ENCODE peak calls at places on chromosomes 4 and X, in six cellular contexts. One of them, this sample, is unnamed.

GRCh38 chr4:139934336-139934735 is 219.6 kb downstream of the MAML3 start:
- DNase-seq in A549: no peak
- DNase-seq in right lobe of liver: no peak
- DNase-seq in AG09309: no peak
- DNase-seq in cardiac fibroblast: no peak
- DNase-seq in OCI-LY7: no peak
- DNase-seq in this sample: no peak

GRCh38 chr4:19930742-19931141 is 321.0 kb upstream of the SLIT2 start:
- DNase-seq in A549: no peak
- DNase-seq in right lobe of liver: no peak
- DNase-seq in AG09309: no peak
- DNase-seq in cardiac fibroblast: no peak
- DNase-seq in OCI-LY7: no peak
- DNase-seq in this sample: no peak

GRCh38 chr4:76867880-76868655 is 29.9 kb downstream of the SOWAHB start:
- DNase-seq in A549: peak
- DNase-seq in right lobe of liver: peak
- DNase-seq in AG09309: no peak
- DNase-seq in cardiac fibroblast: no peak
- DNase-seq in OCI-LY7: no peak
- DNase-seq in this sample: no peak

GRCh38 chr4:21512351-21512750 is 436.2 kb downstream of the KCNIP4 start:
- DNase-seq in A549: peak
- DNase-seq in right lobe of liver: no peak
- DNase-seq in AG09309: peak
- DNase-seq in cardiac fibroblast: peak
- DNase-seq in OCI-LY7: peak
- DNase-seq in this sample: no peak

GRCh38 chr4:110289601-110290100 is 91.2 kb upstream of the ELOVL6 start:
- DNase-seq in A549: no peak
- DNase-seq in right lobe of liver: no peak
- DNase-seq in AG09309: no peak
- DNase-seq in cardiac fibroblast: no peak
- DNase-seq in OCI-LY7: no peak
- DNase-seq in this sample: no peak

GRCh38 chrX:19810809-19811208 is 76.6 kb downstream of the SH3KBP1 start:
- DNase-seq in A549: no peak
- DNase-seq in right lobe of liver: no peak
- DNase-seq in AG09309: no peak
- DNase-seq in cardiac fibroblast: peak
- DNase-seq in OCI-LY7: no peak
- DNase-seq in this sample: no peak

GRCh38 chr4:113540859-113541258 is 220.7 kb downstream of the CAMK2D start:
- DNase-seq in A549: no peak
- DNase-seq in right lobe of liver: no peak
- DNase-seq in AG09309: no peak
- DNase-seq in cardiac fibroblast: peak
- DNase-seq in OCI-LY7: no peak
- DNase-seq in this sample: no peak

GRCh38 chr4:181289203-181289602 is 954.0 kb upstream of the TENM3 start:
- DNase-seq in A549: no peak
- DNase-seq in right lobe of liver: no peak
- DNase-seq in AG09309: no peak
- DNase-seq in cardiac fibroblast: no peak
- DNase-seq in OCI-LY7: no peak
- DNase-seq in this sample: no peak

GRCh38 chrX:121641560-121641959 is 594.1 kb downstream of the GLUD2 start:
- DNase-seq in A549: peak
- DNase-seq in right lobe of liver: no peak
- DNase-seq in AG09309: peak
- DNase-seq in cardiac fibroblast: peak
- DNase-seq in OCI-LY7: no peak
- DNase-seq in this sample: no peak

GRCh38 chrX:82412851-82413250 is 1095.2 kb upstream of the POU3F4 start:
- DNase-seq in A549: no peak
- DNase-seq in right lobe of liver: no peak
- DNase-seq in AG09309: no peak
- DNase-seq in cardiac fibroblast: no peak
- DNase-seq in OCI-LY7: no peak
- DNase-seq in this sample: no peak

GRCh38 chr4:7255488-7255881 is 63.1 kb downstream of the SORCS2 start:
- DNase-seq in A549: no peak
- DNase-seq in right lobe of liver: no peak
- DNase-seq in AG09309: no peak
- DNase-seq in cardiac fibroblast: no peak
- DNase-seq in OCI-LY7: no peak
- DNase-seq in this sample: no peak

GRCh38 chrX:11611161-11611560 is 54.6 kb downstream of the ARHGAP6 start:
- DNase-seq in A549: no peak
- DNase-seq in right lobe of liver: no peak
- DNase-seq in AG09309: no peak
- DNase-seq in cardiac fibroblast: no peak
- DNase-seq in OCI-LY7: no peak
- DNase-seq in this sample: no peak

GRCh38 chr4:21226637-21227538 is 526.6 kb downstream of the PACRGL start:
- DNase-seq in A549: no peak
- DNase-seq in right lobe of liver: no peak
- DNase-seq in AG09309: no peak
- DNase-seq in cardiac fibroblast: no peak
- DNase-seq in OCI-LY7: no peak
- DNase-seq in this sample: no peak

DNA sequence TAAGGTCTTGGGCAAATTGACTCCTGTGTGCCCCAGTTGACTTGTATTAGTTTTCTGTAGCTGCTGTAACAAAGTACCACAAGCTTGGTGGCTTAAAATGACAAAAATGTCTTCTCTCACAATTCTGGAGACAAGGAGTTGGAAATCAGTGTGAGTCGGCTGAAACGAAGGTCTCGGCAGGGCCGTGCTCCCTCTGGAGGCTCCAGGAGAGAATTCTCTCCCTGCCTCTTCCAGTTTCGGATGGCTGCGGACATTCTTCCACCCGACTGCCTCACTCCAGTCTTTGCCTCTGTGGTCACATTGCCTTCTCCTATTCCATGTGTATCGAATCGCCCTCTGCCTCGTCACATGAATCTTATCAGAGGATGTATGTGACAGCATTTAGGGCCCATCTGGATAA is 66.0 kb upstream of the PHOX2B start:
- DNase-seq in A549: peak
- DNase-seq in right lobe of liver: peak
- DNase-seq in AG09309: peak
- DNase-seq in cardiac fibroblast: peak
- DNase-seq in OCI-LY7: no peak
- DNase-seq in this sample: no peak
- TF ChIP-seq CTCF in A549: peak
- TF ChIP-seq CTCF in right lobe of liver: peak
- TF ChIP-seq CTCF in AG09309: peak
- TF ChIP-seq CTCF in cardiac fibroblast: peak
- TF ChIP-seq CTCF in OCI-LY7: no peak
- TF ChIP-seq CTCF in this sample: no peak

DNA sequence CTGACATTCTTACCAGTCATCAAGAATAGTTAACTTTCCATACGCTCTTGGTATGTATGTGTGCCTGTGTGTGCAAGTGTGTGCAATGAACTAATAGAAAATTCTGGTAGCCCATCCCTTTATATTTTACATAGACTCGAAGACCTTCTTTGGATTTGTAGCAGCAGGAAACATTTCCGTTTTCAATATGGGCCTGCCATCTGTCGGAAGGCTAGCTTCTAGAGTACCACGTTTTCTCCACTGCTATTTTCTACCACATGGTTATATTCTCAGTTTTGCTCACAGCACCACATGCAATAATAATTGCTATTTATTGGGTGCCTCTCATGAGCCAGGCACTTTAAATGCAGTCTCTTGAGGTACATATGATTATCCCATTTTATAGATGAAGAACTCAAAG is 47.9 kb upstream of the PTCHD1 start:
- DNase-seq in A549: no peak
- DNase-seq in right lobe of liver: no peak
- DNase-seq in AG09309: no peak
- DNase-seq in cardiac fibroblast: no peak
- DNase-seq in OCI-LY7: no peak
- DNase-seq in this sample: no peak
- H3K4me3 ChIP-seq in A549: no peak
- H3K4me3 ChIP-seq in right lobe of liver: no peak
- H3K4me3 ChIP-seq in AG09309: no peak
- H3K4me3 ChIP-seq in cardiac fibroblast: no peak
- H3K4me3 ChIP-seq in OCI-LY7: no peak
- H3K4me3 ChIP-seq in this sample: no peak

GRCh38 chr4:185654965-185655554 is 119.8 kb upstream of the PDLIM3 start:
- DNase-seq in A549: no peak
- DNase-seq in right lobe of liver: no peak
- DNase-seq in AG09309: no peak
- DNase-seq in cardiac fibroblast: peak
- DNase-seq in OCI-LY7: no peak
- DNase-seq in this sample: no peak

GRCh38 chr4:185657191-185657590 is 121.9 kb upstream of the PDLIM3 start:
- DNase-seq in A549: no peak
- DNase-seq in right lobe of liver: no peak
- DNase-seq in AG09309: no peak
- DNase-seq in cardiac fibroblast: no peak
- DNase-seq in OCI-LY7: no peak
- DNase-seq in this sample: no peak

GRCh38 chr4:185657699-185658098 is 122.4 kb upstream of the PDLIM3 start:
- DNase-seq in A549: no peak
- DNase-seq in right lobe of liver: no peak
- DNase-seq in AG09309: no peak
- DNase-seq in cardiac fibroblast: no peak
- DNase-seq in OCI-LY7: no peak
- DNase-seq in this sample: no peak

GRCh38 chr4:185654311-185654710 is 119.0 kb upstream of the PDLIM3 start:
- DNase-seq in A549: no peak
- DNase-seq in right lobe of liver: no peak
- DNase-seq in AG09309: no peak
- DNase-seq in cardiac fibroblast: no peak
- DNase-seq in OCI-LY7: no peak
- DNase-seq in this sample: no peak

DNA sequence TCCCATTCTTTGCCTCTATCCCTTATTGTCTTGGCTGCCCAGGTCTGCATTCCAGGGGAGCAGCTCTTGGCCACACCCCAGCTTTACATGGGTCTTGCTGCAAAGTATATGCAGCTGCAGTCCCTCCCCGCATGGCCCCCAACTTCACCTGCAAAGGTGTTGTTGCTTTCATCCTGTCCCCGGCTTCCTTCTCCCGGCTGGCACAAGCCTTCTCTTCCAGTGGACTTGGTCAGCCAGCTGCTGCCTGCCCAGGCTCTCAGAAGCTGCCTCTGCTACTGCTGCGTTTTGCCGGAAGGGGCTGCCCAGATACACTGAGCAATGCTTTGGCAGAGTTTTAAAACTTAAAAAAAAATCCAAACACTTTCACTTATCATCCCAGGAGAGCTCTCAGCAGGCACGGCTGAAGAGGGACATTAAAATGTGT is 121.2 kb upstream of the PDLIM3 start:
- DNase-seq in A549: no peak
- DNase-seq in right lobe of liver: no peak
- DNase-seq in AG09309: peak
- DNase-seq in cardiac fibroblast: peak
- DNase-seq in OCI-LY7: no peak
- DNase-seq in this sample: no peak
- TF ChIP-seq CTCF in A549: no peak
- TF ChIP-seq CTCF in right lobe of liver: peak
- TF ChIP-seq CTCF in AG09309: peak
- TF ChIP-seq CTCF in cardiac fibroblast: peak
- TF ChIP-seq CTCF in OCI-LY7: no peak
- TF ChIP-seq CTCF in this sample: no peak

GRCh38 chrX:115687595-115687994 is 126.6 kb downstream of the PLS3 start:
- DNase-seq in A549: no peak
- DNase-seq in right lobe of liver: no peak
- DNase-seq in AG09309: no peak
- DNase-seq in cardiac fibroblast: no peak
- DNase-seq in OCI-LY7: no peak
- DNase-seq in this sample: no peak

GRCh38 chrX:115693476-115693875 is 132.5 kb downstream of the PLS3 start:
- DNase-seq in A549: no peak
- DNase-seq in right lobe of liver: no peak
- DNase-seq in AG09309: no peak
- DNase-seq in cardiac fibroblast: no peak
- DNase-seq in OCI-LY7: no peak
- DNase-seq in this sample: no peak

GRCh38 chrX:115694028-115694427 is 133.1 kb downstream of the PLS3 start:
- DNase-seq in A549: no peak
- DNase-seq in right lobe of liver: peak
- DNase-seq in AG09309: no peak
- DNase-seq in cardiac fibroblast: no peak
- DNase-seq in OCI-LY7: no peak
- DNase-seq in this sample: no peak

GRCh38 chrX:115690554-115691216 is 129.7 kb downstream of the PLS3 start:
- DNase-seq in A549: peak
- DNase-seq in right lobe of liver: peak
- DNase-seq in AG09309: peak
- DNase-seq in cardiac fibroblast: peak
- DNase-seq in OCI-LY7: peak
- DNase-seq in this sample: peak

DNA sequence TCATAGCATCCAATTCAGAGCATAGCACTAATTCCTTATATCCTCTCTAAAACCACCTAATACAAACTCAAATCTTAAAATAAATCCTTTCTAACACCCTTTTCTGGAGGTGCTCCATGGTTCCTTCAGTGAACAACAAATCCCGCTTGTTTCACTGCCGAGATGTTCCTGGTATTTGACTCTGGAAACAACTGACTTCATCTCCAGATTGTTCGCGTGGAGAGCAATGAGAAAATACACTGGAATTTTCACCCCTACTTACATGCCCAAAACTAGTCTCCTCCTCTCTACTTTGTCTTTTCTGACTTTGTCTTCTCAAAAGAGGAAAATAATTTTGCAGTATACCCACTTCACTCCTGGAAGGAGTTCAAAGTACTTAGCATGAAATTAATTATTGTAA is 129.0 kb downstream of the PLS3 start:
- DNase-seq in A549: no peak
- DNase-seq in right lobe of liver: no peak
- DNase-seq in AG09309: no peak
- DNase-seq in cardiac fibroblast: peak
- DNase-seq in OCI-LY7: no peak
- DNase-seq in this sample: no peak
- H3K4me3 ChIP-seq in A549: no peak
- H3K4me3 ChIP-seq in right lobe of liver: no peak
- H3K4me3 ChIP-seq in AG09309: no peak
- H3K4me3 ChIP-seq in cardiac fibroblast: no peak
- H3K4me3 ChIP-seq in OCI-LY7: no peak
- H3K4me3 ChIP-seq in this sample: no peak

GRCh38 chr4:143397335-143397734 is 60.7 kb downstream of the GAB1 start:
- DNase-seq in A549: no peak
- DNase-seq in right lobe of liver: no peak
- DNase-seq in AG09309: no peak
- DNase-seq in cardiac fibroblast: peak
- DNase-seq in OCI-LY7: no peak
- DNase-seq in this sample: no peak

GRCh38 chr4:143400082-143400481 is 63.4 kb downstream of the GAB1 start:
- DNase-seq in A549: no peak
- DNase-seq in right lobe of liver: no peak
- DNase-seq in AG09309: no peak
- DNase-seq in cardiac fibroblast: no peak
- DNase-seq in OCI-LY7: no peak
- DNase-seq in this sample: no peak

GRCh38 chr4:143397887-143398286 is 61.2 kb downstream of the GAB1 start:
- DNase-seq in A549: no peak
- DNase-seq in right lobe of liver: no peak
- DNase-seq in AG09309: no peak
- DNase-seq in cardiac fibroblast: no peak
- DNase-seq in OCI-LY7: no peak
- DNase-seq in this sample: no peak

GRCh38 chr4:143396695-143397094 is 60.0 kb downstream of the GAB1 start:
- DNase-seq in A549: no peak
- DNase-seq in right lobe of liver: no peak
- DNase-seq in AG09309: no peak
- DNase-seq in cardiac fibroblast: no peak
- DNase-seq in OCI-LY7: no peak
- DNase-seq in this sample: no peak

GRCh38 chr4:143399113-143399949 is 62.7 kb downstream of the GAB1 start:
- DNase-seq in A549: peak
- DNase-seq in right lobe of liver: no peak
- DNase-seq in AG09309: no peak
- DNase-seq in cardiac fibroblast: peak
- DNase-seq in OCI-LY7: peak
- DNase-seq in this sample: no peak
- TF ChIP-seq CTCF in A549: peak
- TF ChIP-seq CTCF in right lobe of liver: peak
- TF ChIP-seq CTCF in AG09309: peak
- TF ChIP-seq CTCF in cardiac fibroblast: peak
- TF ChIP-seq CTCF in OCI-LY7: peak
- TF ChIP-seq CTCF in this sample: peak

This sample was measured in GM12864.